ENCODE peak calls at places on chromosome 2, in four cellular contexts. One of them, this sample, is unnamed.

GRCh38 chr2:73172963-73173362 is 29.4 kb upstream of the NOTO start:
- DNase-seq in HEK293T: no peak
- DNase-seq in HFFc6: peak
- DNase-seq in NCI-H345: no peak
- DNase-seq in this sample: no peak

GRCh38 chr2:117902933-117903332 is 88.4 kb downstream of the DDX18 start:
- DNase-seq in HFFc6: no peak
- DNase-seq in HEK293T: no peak
- DNase-seq in NCI-H345: no peak
- DNase-seq in this sample: no peak

GRCh38 chr2:104690255-104690999 is 163.5 kb upstream of the POU3F3 start:
- DNase-seq in NCI-H345: no peak
- DNase-seq in HEK293T: no peak
- DNase-seq in HFFc6: no peak
- DNase-seq in this sample: no peak

GRCh38 chr2:17334300-17334699 is 183.9 kb downstream of the RAD51AP2 start:
- DNase-seq in NCI-H345: no peak
- DNase-seq in HEK293T: no peak
- DNase-seq in HFFc6: no peak
- DNase-seq in this sample: no peak

GRCh38 chr2:97993926-97994325 is 1.8 kb downstream of the TMEM131 start:
- DNase-seq in NCI-H345: no peak
- DNase-seq in HEK293T: no peak
- DNase-seq in HFFc6: no peak
- DNase-seq in this sample: no peak

GRCh38 chr2:67585400-67585799 is 188.3 kb downstream of the ETAA1 start:
- DNase-seq in HFFc6: no peak
- DNase-seq in NCI-H345: no peak
- DNase-seq in HEK293T: no peak
- DNase-seq in this sample: no peak

GRCh38 chr2:36663851-36664715 is 32.4 kb upstream of the VIT start:
- DNase-seq in HFFc6: peak
- DNase-seq in NCI-H345: peak
- DNase-seq in HEK293T: peak
- DNase-seq in this sample: peak

GRCh38 chr2:54176577-54176976 is 61.2 kb downstream of the ACYP2 start:
- DNase-seq in HEK293T: peak
- DNase-seq in NCI-H345: no peak
- DNase-seq in HFFc6: peak
- DNase-seq in this sample: peak

GRCh38 chr2:216426938-216427337 is 14.7 kb downstream of the SMARCAL1 start:
- DNase-seq in NCI-H345: no peak
- DNase-seq in HFFc6: peak
- DNase-seq in HEK293T: no peak
- DNase-seq in this sample: peak

GRCh38 chr2:120108049-120108448 is 95.2 kb downstream of the EPB41L5 start:
- DNase-seq in HEK293T: no peak
- DNase-seq in NCI-H345: peak
- DNase-seq in HFFc6: peak
- DNase-seq in this sample: peak

GRCh38 chr2:119748135-119748534 is 11.6 kb upstream of the PTPN4 start:
- DNase-seq in HFFc6: no peak
- DNase-seq in HEK293T: no peak
- DNase-seq in NCI-H345: no peak
- DNase-seq in this sample: no peak

This sample was measured in A172.